ENCODE peak calls at places on chromosomes 16 and 17, in ten cellular contexts. Y is kidney tubule cell; F is GM23338; N is ureter; J is activated CD4-positive, alpha-beta T cell treated with anti-CD3 and anti-CD28 coated beads, Interleukin-2, amount 50 U/mL, for 1 hour; P is COR-L47; B is stimulated activated CD4-positive, alpha-beta T cell treated with anti-CD3 and anti-CD28 coated beads, Interleukin-12 subunit alpha, Interleukin-12 subunit beta, amount 100 ng/mL, for 24 hours; L is head of caudate nucleus; I is type B pancreatic cell; U is endothelial cell of umbilical vein. E is an unnamed sample.

GRCh38 chr17:2705888-2706795 is 5.4 kb downstream of the CLUH start:
- DNase-seq in Y (no peak), U (no peak), I (no peak), N (no peak), L (no peak), J (no peak), B (no peak), P (no peak), F (no peak), E (no peak)

GRCh38 chr16:82034981-82035612 is at the start of gene HSD17B2:
- DNase-seq in N (peak), J (no peak), L (no peak), F (no peak), B (no peak), Y (peak), U (peak), I (no peak), P (no peak), E (no peak)

GRCh38 chr17:3036800-3037199 is 26.6 kb downstream of the OR1D5 start:
- DNase-seq in U (no peak), I (no peak), N (peak), J (no peak), P (no peak), F (no peak), L (no peak), Y (no peak), B (no peak), E (no peak)

GRCh38 chr17:35793257-35793656 is 2.2 kb downstream of the MMP28 start:
- DNase-seq in P (no peak), L (no peak), N (peak), U (no peak), J (no peak), I (no peak), B (no peak), F (no peak), Y (no peak), E (no peak)

GRCh38 chr16:30473231-30474061 is 904 bp downstream of the ITGAL start:
- DNase-seq in B (peak), J (peak), U (no peak), I (no peak), L (no peak), Y (no peak), N (no peak), F (no peak), P (no peak), E (peak)

GRCh38 chr16:80006175-80006895 is 405.8 kb upstream of the MAF start:
- DNase-seq in L (no peak), U (no peak), N (no peak), Y (no peak), I (no peak), P (no peak), J (no peak), B (no peak), F (no peak), E (no peak)

GRCh38 chr17:29179232-29180036 is 764 bp downstream of the MYO18A start:
- DNase-seq in J (no peak), L (no peak), B (no peak), I (no peak), P (no peak), N (peak), U (peak), F (peak), Y (peak), E (no peak)

GRCh38 chr16:15765880-15766279 is 90.9 kb downstream of the MYH11 start:
- DNase-seq in F (peak), P (peak), B (no peak), N (no peak), U (peak), I (no peak), Y (peak), J (no peak), L (no peak), E (peak)

GRCh38 chr17:28173071-28173561 is 130.6 kb downstream of the NLK start:
- DNase-seq in L (no peak), Y (no peak), I (no peak), P (no peak), F (peak), U (peak), B (no peak), N (no peak), J (no peak), E (no peak)

GRCh38 chr16:68236804-68237242 is 896 bp upstream of the ESRP2 start:
- DNase-seq in Y (no peak), B (no peak), F (peak), J (no peak), I (no peak), N (no peak), U (peak), P (no peak), L (no peak), E (no peak)

GRCh38 chr16:48720266-48720665 is 110.3 kb upstream of the N4BP1 start:
- DNase-seq in L (no peak), B (no peak), N (no peak), F (peak), P (no peak), Y (no peak), J (no peak), I (no peak), U (no peak), E (no peak)

GRCh38 chr17:45143767-45144198 is 4.5 kb upstream of the HEXIM1 start:
- DNase-seq in U (no peak), N (peak), I (no peak), P (no peak), F (peak), L (peak), J (no peak), Y (no peak), B (no peak), E (no peak)

GRCh38 chr17:60371818-60372510 is 20.0 kb downstream of the USP32 start:
- DNase-seq in L (no peak), U (no peak), B (no peak), P (no peak), Y (no peak), I (no peak), F (no peak), J (no peak), N (no peak), E (no peak)

GRCh38 chr17:16328997-16329396 is 24.3 kb downstream of the CENPV start:
- DNase-seq in I (no peak), Y (no peak), J (no peak), P (no peak), F (peak), B (no peak), L (no peak), U (peak), N (no peak), E (no peak)

GRCh38 chr17:40611840-40612509 is 35.6 kb downstream of the SMARCE1 start:
- DNase-seq in J (no peak), N (no peak), B (no peak), P (no peak), U (no peak), F (no peak), I (no peak), Y (no peak), L (no peak), E (no peak)

GRCh38 chr16:83966153-83966696 is 1.8 kb upstream of the NECAB2 start:
- DNase-seq in B (no peak), U (no peak), P (no peak), I (no peak), J (no peak), N (no peak), Y (no peak), F (peak), L (no peak), E (no peak)

GRCh38 chr17:29018788-29019474 is 13.1 kb upstream of the SEZ6 start:
- DNase-seq in B (no peak), N (no peak), I (no peak), U (no peak), J (no peak), L (no peak), P (peak), F (no peak), Y (no peak), E (no peak)

GRCh38 chr17:57892146-57892819 is 42.4 kb upstream of the MRPS23 start:
- DNase-seq in J (peak), L (peak), P (peak), B (peak), F (peak), Y (peak), N (peak), U (peak), I (peak), E (peak)

GRCh38 chr16:72947379-72948237 is 100.3 kb downstream of the ZFHX3 start:
- DNase-seq in I (no peak), U (no peak), L (no peak), F (no peak), N (no peak), J (no peak), P (no peak), B (no peak), Y (peak), E (no peak)

GRCh38 chr16:89119161-89119621 is 25.5 kb downstream of the ACSF3 start:
- DNase-seq in P (no peak), L (no peak), J (no peak), F (no peak), B (no peak), N (no peak), I (no peak), U (no peak), Y (no peak), E (no peak)

GRCh38 chr16:9980981-9981380 is 201.2 kb downstream of the GRIN2A start:
- DNase-seq in I (no peak), Y (no peak), P (no peak), U (no peak), L (no peak), J (no peak), N (no peak), F (peak), B (no peak), E (no peak)

GRCh38 chr17:48589060-48589830 is 796 bp downstream of the HOXB3 start:
- DNase-seq in B (no peak), Y (no peak), F (no peak), I (no peak), J (no peak), N (no peak), U (no peak), P (no peak), L (no peak), E (no peak)